ENCODE peak calls at places on chromosome 11, in five cellular contexts. M is Daoy, T is right atrium auricular region, R is T-helper 2 cell, D is natural killer cell. Q is an unnamed sample.
A peak's percentile ranks its signal among the peaks of the same experiment; 100 is the strongest.

GRCh38 chr11:70247710-70248072 is 22.8 kb upstream of the PPFIA1 start:
- DNase-seq in M (no peak), R (no peak), D (no peak), T (no peak), Q (no peak)

GRCh38 chr11:64241175-64241429 is 207 bp downstream of the FKBP2 start:
- DNase-seq in T (no peak), R (no peak), M (no peak), D (no peak), Q (no peak)

GRCh38 chr11:111460340-111460739 is 51.8 kb downstream of the BTG4 start:
- DNase-seq in T (no peak), R (no peak), M (no peak), D (no peak), Q (no peak)

GRCh38 chr11:8011981-8012444 is 24.9 kb downstream of the EIF3F start:
- DNase-seq in R (no peak), T (no peak), M (peak; percentile 75), D (no peak), Q (no peak)

GRCh38 chr11:40746282-40746681 is 713.2 kb downstream of the LRRC4C start:
- DNase-seq in M (no peak), R (no peak), D (no peak), T (no peak), Q (no peak)

GRCh38 chr11:96267001-96267489 is 76.0 kb downstream of the MAML2 start:
- DNase-seq in R (no peak), D (no peak), T (no peak), M (no peak), Q (no peak)

GRCh38 chr11:91248199-91248807 is 976.3 kb upstream of the FAT3 start:
- DNase-seq in M (no peak), T (no peak), D (no peak), R (no peak), Q (no peak)

GRCh38 chr11:93832780-93833179 is 17.6 kb downstream of the VSTM5 start:
- DNase-seq in R (no peak), M (no peak), T (peak; percentile 4), D (no peak), Q (no peak)

GRCh38 chr11:112024178-112024777 is 930 bp upstream of the DLAT start:
- DNase-seq in T (no peak), R (no peak), D (no peak), M (no peak), Q (peak; percentile 7)

GRCh38 chr11:112082729-112083128 is 3.8 kb downstream of the TIMM8B start:
- DNase-seq in D (no peak), M (peak; percentile 27), T (no peak), R (no peak), Q (no peak)

GRCh38 chr11:100925935-100926334 is 203.7 kb downstream of the PGR start:
- DNase-seq in D (no peak), R (no peak), M (peak; percentile 53), T (no peak), Q (no peak)

GRCh38 chr11:127521413-127521812 is 520.8 kb upstream of the KIRREL3 start:
- DNase-seq in R (no peak), T (no peak), M (peak; percentile 62), D (no peak), Q (no peak)

GRCh38 chr11:130189492-130190210 is 30.1 kb downstream of the ST14 start:
- DNase-seq in T (no peak), R (no peak), M (no peak), D (no peak), Q (no peak)

GRCh38 chr11:9577551-9577950 is 4.1 kb downstream of the WEE1 start:
- DNase-seq in R (no peak), T (no peak), D (no peak), M (no peak), Q (no peak)

GRCh38 chr11:46277623-46278386 is at the start of gene CREB3L1:
- DNase-seq in M (peak; percentile 59), T (no peak), D (no peak), R (no peak), Q (no peak)

GRCh38 chr11:2375964-2376551 is 1.1 kb upstream of the CD81 start:
- DNase-seq in T (no peak), R (no peak), D (no peak), M (no peak), Q (no peak)

GRCh38 chr11:65651589-65652510 is 10.9 kb downstream of the RELA start:
- DNase-seq in R (no peak), M (peak; percentile 36), T (peak; percentile 68), D (no peak), Q (no peak)

GRCh38 chr11:37115963-37116362 is 517.9 kb upstream of the RAG2 start:
- DNase-seq in M (no peak), D (no peak), R (no peak), T (no peak), Q (no peak)

GRCh38 chr11:119421941-119422504 is 949 bp downstream of the THY1 start:
- DNase-seq in R (no peak), M (peak; percentile 51), T (no peak), D (no peak), Q (no peak)

GRCh38 chr11:132125855-132126841 is 755.7 kb downstream of the NTM start:
- DNase-seq in M (peak; percentile 53), R (no peak), T (no peak), D (no peak), Q (no peak)

GRCh38 chr11:8658210-8658968 is 24.1 kb downstream of the TRIM66 start:
- DNase-seq in M (no peak), D (no peak), T (peak; percentile 64), R (no peak), Q (no peak)

GRCh38 chr11:19805827-19806226 is 93.2 kb downstream of the NAV2 start:
- DNase-seq in M (no peak), R (no peak), D (no peak), T (no peak), Q (no peak)

GRCh38 chr11:61598886-61599868 is 18.3 kb upstream of the SYT7 start:
- DNase-seq in M (peak; percentile 51), R (no peak), D (no peak), T (no peak), Q (no peak)

GRCh38 chr11:23359297-23359696 is 499.0 kb upstream of the CCDC179 start:
- DNase-seq in R (no peak), M (no peak), D (no peak), T (no peak), Q (no peak)

GRCh38 chr11:72239296-72239848 is 4.6 kb downstream of the PHOX2A start:
- DNase-seq in M (peak; percentile 60), R (no peak), T (no peak), D (no peak), Q (no peak)

GRCh38 chr11:831132-831864 is 1.5 kb upstream of the CD151 start:
- DNase-seq in R (no peak), M (peak; percentile 87), D (no peak), T (no peak), Q (no peak)

GRCh38 chr11:19276859-19277808 is 36.4 kb upstream of the E2F8 start:
- DNase-seq in M (peak; percentile 59), T (no peak), R (no peak), D (no peak), Q (no peak)

GRCh38 chr11:30260813-30261212 is 30.0 kb downstream of the FSHB start:
- DNase-seq in M (no peak), T (no peak), R (no peak), D (no peak), Q (no peak)

GRCh38 chr11:109423114-109423859 is 1.3 kb downstream of the C11orf87 start:
- DNase-seq in D (no peak), T (no peak), R (no peak), M (no peak), Q (no peak)

GRCh38 chr11:25423436-25424184 is 908.3 kb upstream of the ANO3 start:
- DNase-seq in M (no peak), R (no peak), D (no peak), T (no peak), Q (no peak)

GRCh38 chr11:14393129-14393528 is 34.1 kb upstream of the RRAS2 start:
- DNase-seq in T (no peak), D (no peak), M (no peak), R (no peak), Q (no peak)

GRCh38 chr11:65423516-65424199 is 1.1 kb downstream of the NEAT1 start:
- DNase-seq in R (no peak), M (no peak), T (no peak), D (no peak), Q (no peak)

GRCh38 chr11:43576834-43577521 is 103.6 kb upstream of the HSD17B12 start:
- DNase-seq in T (no peak), R (no peak), D (no peak), M (peak; percentile 77), Q (no peak)

GRCh38 chr11:69899957-69900821 is 81.0 kb upstream of the FGF3 start:
- DNase-seq in D (no peak), M (no peak), R (no peak), T (no peak), Q (no peak)

GRCh38 chr11:128179512-128179911 is 407.8 kb downstream of the ETS1 start:
- DNase-seq in R (no peak), M (peak; percentile 7), D (no peak), T (no peak), Q (no peak)

GRCh38 chr11:80562726-80563125 is 1121.9 kb upstream of the TENM4 start:
- DNase-seq in R (no peak), M (no peak), T (no peak), D (no peak), Q (no peak)

Q was measured in iPS DF 19.7.